ENCODE peak calls at places on chromosome 2, in nine cellular contexts. C, N, Y, E, A, T, H, L and R are unnamed samples. For H3K9me3, the result is how much of the 10 kb centered on the place peaks cover.

GRCh38 chr2:233994191-233994590 is 56.3 kb upstream of the SPP2 start:
- DNase-seq in Y (no peak), E (no peak), N (no peak), L (no peak), A (no peak), H (no peak), C (no peak), T (no peak), R (no peak)

GRCh38 chr2:235382091-235383000 is 111.5 kb upstream of the AGAP1 start:
- DNase-seq in T (no peak), L (no peak), A (no peak), C (no peak), N (peak), H (no peak), E (no peak), Y (no peak), R (no peak)

GRCh38 chr2:228629251-228629650 is 447.8 kb upstream of the SPHKAP start:
- DNase-seq in C (no peak), H (no peak), T (no peak), N (no peak), A (no peak), E (no peak), L (no peak), Y (no peak), R (no peak)

GRCh38 chr2:188668017-188668663 is 306.0 kb upstream of the COL3A1 start:
- DNase-seq in L (no peak), Y (no peak), T (no peak), C (no peak), A (no peak), N (peak), H (peak), E (no peak), R (no peak)

GRCh38 chr2:2252179-2252578 is 78.9 kb downstream of the MYT1L start:
- DNase-seq in N (no peak), T (no peak), C (no peak), Y (no peak), L (no peak), E (no peak), H (no peak), A (no peak), R (no peak)

GRCh38 chr2:37232131-37232933 is 874 bp downstream of the NDUFAF7 start:
- DNase-seq in N (peak), E (peak), Y (peak), L (peak), C (peak), H (no peak), T (peak), A (peak), R (peak)

GRCh38 chr2:160878622-160879021 is 281.6 kb upstream of the TANK start:
- DNase-seq in N (no peak), Y (no peak), A (no peak), C (no peak), L (no peak), T (no peak), E (no peak), H (no peak), R (no peak)

GRCh38 chr2:71995067-71995665 is 152.5 kb downstream of the CYP26B1 start:
- DNase-seq in A (no peak), N (peak), T (no peak), H (no peak), E (peak), L (no peak), C (no peak), Y (no peak), R (no peak)

GRCh38 chr2:67463810-67464209 is 66.7 kb downstream of the ETAA1 start:
- DNase-seq in H (no peak), A (no peak), E (no peak), Y (no peak), T (no peak), N (no peak), L (no peak), C (no peak), R (no peak)

GRCh38 chr2:25281581-25281980 is 60.1 kb downstream of the DNMT3A start:
- DNase-seq in A (no peak), C (no peak), H (no peak), T (no peak), Y (no peak), L (no peak), E (no peak), N (no peak), R (no peak)

GRCh38 chr2:226916662-226917061 is 80.8 kb downstream of the RHBDD1 start:
- DNase-seq in N (no peak), E (no peak), Y (no peak), T (no peak), L (peak), H (no peak), C (no peak), A (no peak), R (no peak)

GRCh38 chr2:221570321-221571107 is 1.6 kb downstream of the EPHA4 start:
- DNase-seq in H (peak), Y (no peak), E (no peak), L (no peak), N (peak), T (peak), C (peak), A (peak), R (peak)

GRCh38 chr2:240946654-240947053 is 40.5 kb downstream of the CROCC2 start:
- DNase-seq in Y (peak), N (peak), H (no peak), A (peak), L (no peak), C (peak), T (no peak), E (no peak), R (peak)

GRCh38 chr2:241122376-241123002 is 20.4 kb upstream of the MTERF4 start:
- DNase-seq in H (no peak), N (no peak), L (no peak), A (no peak), E (no peak), C (no peak), Y (no peak), T (no peak), R (no peak)

GRCh38 chr2:6535572-6535971 is 330.1 kb downstream of the CMPK2 start:
- DNase-seq in N (no peak), Y (no peak), E (no peak), C (no peak), H (no peak), A (no peak), T (no peak), L (no peak), R (no peak)

GRCh38 chr2:2570871-2571270 is 239.8 kb upstream of the MYT1L start:
- DNase-seq in C (no peak), Y (peak), A (no peak), E (no peak), T (no peak), H (no peak), N (no peak), L (no peak), R (no peak)

GRCh38 chr2:95016616-95017307 is 8.7 kb upstream of the MAL start:
- DNase-seq in A (no peak), E (no peak), N (no peak), C (no peak), L (no peak), H (no peak), T (no peak), Y (no peak), R (no peak)
- H3K9me3 ChIP-seq in A (under half), E (under half), N (under half), C (under half), L (under half), H (under half), T (under half), Y (under half), R (under half)

GRCh38 chr2:127451981-127452380 is 33.8 kb downstream of the PROC start:
- DNase-seq in N (no peak), E (no peak), C (no peak), L (no peak), T (no peak), A (no peak), Y (no peak), H (peak), R (no peak)

GRCh38 chr2:127453013-127453391 is 34.8 kb downstream of the PROC start:
- DNase-seq in T (no peak), Y (no peak), C (no peak), L (no peak), N (no peak), E (no peak), A (no peak), H (no peak), R (no peak)

GRCh38 chr2:127448526-127448925 is 30.3 kb downstream of the PROC start:
- DNase-seq in E (no peak), Y (no peak), L (no peak), N (peak), C (no peak), H (no peak), A (no peak), T (no peak), R (no peak)

GRCh38 chr2:127449439-127449838 is 31.2 kb downstream of the PROC start:
- DNase-seq in A (no peak), L (no peak), H (no peak), N (no peak), T (no peak), Y (no peak), C (no peak), E (no peak), R (no peak)

DNA sequence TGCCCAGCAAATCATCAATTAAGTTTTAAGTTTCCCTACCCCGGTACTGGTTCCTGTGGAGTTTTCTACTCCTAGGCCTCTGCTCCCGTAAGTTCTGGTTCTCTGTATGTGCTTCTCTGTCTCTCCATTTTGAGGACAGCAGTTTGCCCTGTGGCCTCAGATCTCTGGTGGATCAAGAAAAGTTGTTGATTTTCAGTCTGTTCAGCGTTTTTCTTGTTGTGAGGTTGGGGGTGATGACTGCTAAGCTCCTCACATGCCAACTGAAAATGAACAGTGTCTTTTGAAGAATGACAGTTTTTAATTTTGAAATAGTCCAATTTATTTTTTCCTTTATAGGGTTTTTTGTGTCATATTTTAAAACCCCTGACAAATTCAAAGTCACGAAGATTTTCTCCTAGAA is 31.7 kb downstream of the PROC start:
- DNase-seq in T (no peak), N (no peak), E (no peak), A (no peak), H (no peak), L (no peak), Y (no peak), C (no peak), R (no peak)
- H3K27ac ChIP-seq in T (no peak), N (no peak), E (no peak), A (no peak), H (no peak), L (no peak), Y (no peak), C (no peak), R (no peak)

GRCh38 chr2:142582317-142582716 is 295.1 kb upstream of the KYNU start:
- DNase-seq in L (no peak), T (no peak), N (no peak), A (no peak), E (no peak), H (no peak), C (no peak), Y (no peak), R (no peak)
- H3K9me3 ChIP-seq in L (under half), T (under half), N (under half), A (under half), E (under half), H (under half), C (under half), Y (under half), R (under half)

DNA sequence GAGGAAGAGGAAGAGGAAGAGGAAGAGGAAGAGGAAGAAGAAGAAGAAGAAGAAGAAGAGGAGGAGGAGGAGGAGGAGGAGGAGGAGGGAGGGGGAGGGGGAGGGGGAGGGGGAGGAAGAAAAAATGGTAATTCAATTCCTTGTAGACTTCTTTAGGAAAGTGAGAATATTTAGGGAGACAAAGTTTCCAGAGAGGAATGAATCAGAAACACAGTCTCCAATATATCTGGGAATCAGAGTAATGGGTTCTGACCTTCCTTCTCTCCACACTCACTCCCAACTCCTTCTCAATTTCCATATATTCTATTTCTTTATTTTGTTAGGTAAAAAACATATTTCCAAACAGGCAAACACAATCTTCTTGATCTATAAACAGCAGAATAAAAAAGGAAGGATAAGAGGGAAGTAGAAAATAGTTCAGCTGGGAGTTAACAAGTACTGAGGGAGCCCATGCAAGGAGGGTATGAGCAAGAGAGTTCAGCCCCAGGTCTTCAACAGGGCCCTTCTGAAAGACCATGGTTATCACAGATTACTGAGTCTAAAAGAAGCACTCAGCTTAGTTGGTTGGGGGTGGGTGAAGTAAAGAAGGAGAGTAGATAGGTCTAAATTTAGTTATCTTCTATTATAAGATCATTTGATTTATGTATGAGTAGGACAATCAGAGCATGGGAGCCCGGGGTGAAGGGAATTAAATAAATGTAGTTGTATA is 480.8 kb downstream of the NRXN1 start:
- DNase-seq in N (no peak), E (no peak), H (no peak), L (no peak), T (no peak), A (no peak), C (no peak), Y (no peak), R (no peak)
- H3K27ac ChIP-seq in N (no peak), E (no peak), H (peak), L (no peak), T (no peak), A (no peak), C (no peak), Y (no peak), R (no peak)

GRCh38 chr2:144249035-144249637 is 270.8 kb downstream of the ZEB2 start:
- DNase-seq in T (no peak), L (no peak), A (no peak), E (no peak), H (no peak), Y (no peak), C (no peak), N (peak), R (no peak)

GRCh38 chr2:144254342-144255235 is 265.3 kb downstream of the ZEB2 start:
- DNase-seq in E (no peak), L (peak), A (no peak), T (no peak), H (no peak), Y (no peak), C (no peak), N (no peak), R (no peak)

GRCh38 chr2:144248350-144249034 is 271.4 kb downstream of the ZEB2 start:
- DNase-seq in N (peak), A (no peak), Y (no peak), C (no peak), E (no peak), T (no peak), H (no peak), L (peak), R (no peak)

GRCh38 chr2:144253743-144254142 is 266.2 kb downstream of the ZEB2 start:
- DNase-seq in N (no peak), L (no peak), Y (no peak), H (no peak), E (no peak), A (no peak), C (no peak), T (no peak), R (no peak)

GRCh38 chr2:144252694-144253093 is 267.2 kb downstream of the ZEB2 start:
- DNase-seq in Y (no peak), N (no peak), C (no peak), A (no peak), E (no peak), T (no peak), L (no peak), H (no peak), R (no peak)
- H3K9me3 ChIP-seq in Y (under half), N (under half), C (under half), A (under half), E (under half), T (under half), L (under half), H (under half), R (under half)

GRCh38 chr2:215416656-215417055 is 19.2 kb downstream of the FN1 start:
- DNase-seq in E (no peak), N (no peak), T (no peak), L (no peak), C (no peak), H (no peak), Y (no peak), A (no peak), R (no peak)

GRCh38 chr2:215419113-215419512 is 16.8 kb downstream of the FN1 start:
- DNase-seq in L (no peak), A (no peak), Y (no peak), T (no peak), E (no peak), C (no peak), H (no peak), N (no peak), R (no peak)

GRCh38 chr2:215415820-215416613 is 19.9 kb downstream of the FN1 start:
- DNase-seq in Y (no peak), L (no peak), E (no peak), T (no peak), A (no peak), C (no peak), H (no peak), N (no peak), R (no peak)

GRCh38 chr2:215418064-215418963 is 17.6 kb downstream of the FN1 start:
- DNase-seq in H (no peak), A (no peak), T (no peak), N (peak), L (no peak), C (no peak), Y (no peak), E (no peak), R (no peak)

GRCh38 chr2:215417400-215417951 is 18.4 kb downstream of the FN1 start:
- DNase-seq in N (no peak), E (no peak), Y (no peak), T (no peak), C (no peak), L (no peak), A (no peak), H (peak), R (no peak)
- H3K27ac ChIP-seq in N (peak), E (no peak), Y (no peak), T (no peak), C (peak), L (no peak), A (no peak), H (peak), R (no peak)